ENCODE peak calls at places on chromosomes 1 and 21, in six cellular contexts. One of them, this sample, is unnamed.

GRCh38 chr1:56758135-56758534 is 61.1 kb downstream of the FYB2 start:
- DNase-seq in sigmoid colon: no peak
- DNase-seq in HFFc6: no peak
- DNase-seq in GM04503: no peak
- DNase-seq in NCI-H748 treated with DMSO at 0.1 percent for 48 hours: no peak
- DNase-seq in activated CD4-positive, CD25-positive, alpha-beta regulatory T cell treated with anti-CD3 and anti-CD28 coated beads, Interleukin-2, amount 50 U/mL, for 72 hours: no peak
- DNase-seq in this sample: no peak

GRCh38 chr1:110475358-110476027 is 24.5 kb downstream of the PROK1 start:
- DNase-seq in sigmoid colon: no peak
- DNase-seq in HFFc6: no peak
- DNase-seq in GM04503: no peak
- DNase-seq in NCI-H748 treated with DMSO at 0.1 percent for 48 hours: no peak
- DNase-seq in activated CD4-positive, CD25-positive, alpha-beta regulatory T cell treated with anti-CD3 and anti-CD28 coated beads, Interleukin-2, amount 50 U/mL, for 72 hours: no peak
- DNase-seq in this sample: no peak

GRCh38 chr1:47712596-47713299 is 274.9 kb downstream of the FOXD2 start:
- DNase-seq in sigmoid colon: peak
- DNase-seq in HFFc6: no peak
- DNase-seq in GM04503: no peak
- DNase-seq in NCI-H748 treated with DMSO at 0.1 percent for 48 hours: peak
- DNase-seq in activated CD4-positive, CD25-positive, alpha-beta regulatory T cell treated with anti-CD3 and anti-CD28 coated beads, Interleukin-2, amount 50 U/mL, for 72 hours: no peak
- DNase-seq in this sample: no peak

GRCh38 chr1:39275836-39276507 is 71.5 kb downstream of the MACF1 start:
- DNase-seq in sigmoid colon: no peak
- DNase-seq in HFFc6: no peak
- DNase-seq in GM04503: no peak
- DNase-seq in NCI-H748 treated with DMSO at 0.1 percent for 48 hours: no peak
- DNase-seq in activated CD4-positive, CD25-positive, alpha-beta regulatory T cell treated with anti-CD3 and anti-CD28 coated beads, Interleukin-2, amount 50 U/mL, for 72 hours: no peak
- DNase-seq in this sample: no peak

GRCh38 chr1:2346691-2347408 is 44.5 kb downstream of the MORN1 start:
- DNase-seq in sigmoid colon: no peak
- DNase-seq in HFFc6: no peak
- DNase-seq in GM04503: no peak
- DNase-seq in NCI-H748 treated with DMSO at 0.1 percent for 48 hours: no peak
- DNase-seq in activated CD4-positive, CD25-positive, alpha-beta regulatory T cell treated with anti-CD3 and anti-CD28 coated beads, Interleukin-2, amount 50 U/mL, for 72 hours: peak
- DNase-seq in this sample: no peak

GRCh38 chr1:223738465-223739365 is 26.4 kb downstream of the CAPN2 start:
- DNase-seq in sigmoid colon: no peak
- DNase-seq in HFFc6: no peak
- DNase-seq in GM04503: no peak
- DNase-seq in NCI-H748 treated with DMSO at 0.1 percent for 48 hours: no peak
- DNase-seq in activated CD4-positive, CD25-positive, alpha-beta regulatory T cell treated with anti-CD3 and anti-CD28 coated beads, Interleukin-2, amount 50 U/mL, for 72 hours: no peak
- DNase-seq in this sample: no peak

GRCh38 chr1:195328102-195328501 is 1280.1 kb downstream of the KCNT2 start:
- DNase-seq in sigmoid colon: no peak
- DNase-seq in HFFc6: no peak
- DNase-seq in GM04503: no peak
- DNase-seq in NCI-H748 treated with DMSO at 0.1 percent for 48 hours: no peak
- DNase-seq in activated CD4-positive, CD25-positive, alpha-beta regulatory T cell treated with anti-CD3 and anti-CD28 coated beads, Interleukin-2, amount 50 U/mL, for 72 hours: no peak
- DNase-seq in this sample: no peak

GRCh38 chr1:118815909-118816308 is 172.2 kb downstream of the TBX15 start:
- DNase-seq in sigmoid colon: no peak
- DNase-seq in HFFc6: no peak
- DNase-seq in GM04503: no peak
- DNase-seq in NCI-H748 treated with DMSO at 0.1 percent for 48 hours: no peak
- DNase-seq in activated CD4-positive, CD25-positive, alpha-beta regulatory T cell treated with anti-CD3 and anti-CD28 coated beads, Interleukin-2, amount 50 U/mL, for 72 hours: no peak
- DNase-seq in this sample: no peak

GRCh38 chr1:41568204-41568603 is 83.7 kb upstream of the EDN2 start:
- DNase-seq in sigmoid colon: no peak
- DNase-seq in HFFc6: no peak
- DNase-seq in GM04503: no peak
- DNase-seq in NCI-H748 treated with DMSO at 0.1 percent for 48 hours: no peak
- DNase-seq in activated CD4-positive, CD25-positive, alpha-beta regulatory T cell treated with anti-CD3 and anti-CD28 coated beads, Interleukin-2, amount 50 U/mL, for 72 hours: no peak
- DNase-seq in this sample: no peak

GRCh38 chr21:39313457-39314154 is at the start of gene BRWD1:
- DNase-seq in sigmoid colon: peak
- DNase-seq in HFFc6: peak
- DNase-seq in GM04503: peak
- DNase-seq in NCI-H748 treated with DMSO at 0.1 percent for 48 hours: peak
- DNase-seq in activated CD4-positive, CD25-positive, alpha-beta regulatory T cell treated with anti-CD3 and anti-CD28 coated beads, Interleukin-2, amount 50 U/mL, for 72 hours: peak
- DNase-seq in this sample: peak

GRCh38 chr1:191022856-191023255 is 545.2 kb upstream of the BRINP3 start:
- DNase-seq in sigmoid colon: no peak
- DNase-seq in HFFc6: no peak
- DNase-seq in GM04503: no peak
- DNase-seq in NCI-H748 treated with DMSO at 0.1 percent for 48 hours: no peak
- DNase-seq in activated CD4-positive, CD25-positive, alpha-beta regulatory T cell treated with anti-CD3 and anti-CD28 coated beads, Interleukin-2, amount 50 U/mL, for 72 hours: no peak
- DNase-seq in this sample: no peak

GRCh38 chr21:31397939-31398338 is 53.9 kb upstream of the TIAM1 start:
- DNase-seq in sigmoid colon: no peak
- DNase-seq in HFFc6: no peak
- DNase-seq in GM04503: no peak
- DNase-seq in NCI-H748 treated with DMSO at 0.1 percent for 48 hours: no peak
- DNase-seq in activated CD4-positive, CD25-positive, alpha-beta regulatory T cell treated with anti-CD3 and anti-CD28 coated beads, Interleukin-2, amount 50 U/mL, for 72 hours: no peak
- DNase-seq in this sample: no peak

GRCh38 chr21:46655230-46655629 is 19.8 kb downstream of the PRMT2 start:
- DNase-seq in sigmoid colon: no peak
- DNase-seq in HFFc6: no peak
- DNase-seq in GM04503: no peak
- DNase-seq in NCI-H748 treated with DMSO at 0.1 percent for 48 hours: no peak
- DNase-seq in activated CD4-positive, CD25-positive, alpha-beta regulatory T cell treated with anti-CD3 and anti-CD28 coated beads, Interleukin-2, amount 50 U/mL, for 72 hours: no peak
- DNase-seq in this sample: no peak

GRCh38 chr1:199404191-199404590 is 623.3 kb upstream of the NR5A2 start:
- DNase-seq in sigmoid colon: no peak
- DNase-seq in HFFc6: peak
- DNase-seq in GM04503: no peak
- DNase-seq in NCI-H748 treated with DMSO at 0.1 percent for 48 hours: no peak
- DNase-seq in activated CD4-positive, CD25-positive, alpha-beta regulatory T cell treated with anti-CD3 and anti-CD28 coated beads, Interleukin-2, amount 50 U/mL, for 72 hours: no peak
- DNase-seq in this sample: no peak

GRCh38 chr1:65247419-65248359 is 61.7 kb upstream of the DNAJC6 start:
- DNase-seq in sigmoid colon: no peak
- DNase-seq in HFFc6: peak
- DNase-seq in GM04503: peak
- DNase-seq in NCI-H748 treated with DMSO at 0.1 percent for 48 hours: no peak
- DNase-seq in activated CD4-positive, CD25-positive, alpha-beta regulatory T cell treated with anti-CD3 and anti-CD28 coated beads, Interleukin-2, amount 50 U/mL, for 72 hours: no peak
- DNase-seq in this sample: no peak

GRCh38 chr1:100866041-100866900 is 28.4 kb downstream of the EXTL2 start:
- DNase-seq in sigmoid colon: no peak
- DNase-seq in HFFc6: peak
- DNase-seq in GM04503: no peak
- DNase-seq in NCI-H748 treated with DMSO at 0.1 percent for 48 hours: no peak
- DNase-seq in activated CD4-positive, CD25-positive, alpha-beta regulatory T cell treated with anti-CD3 and anti-CD28 coated beads, Interleukin-2, amount 50 U/mL, for 72 hours: no peak
- DNase-seq in this sample: no peak

GRCh38 chr1:10107985-10108663 is 75.4 kb downstream of the UBE4B start:
- DNase-seq in sigmoid colon: no peak
- DNase-seq in HFFc6: peak
- DNase-seq in GM04503: peak
- DNase-seq in NCI-H748 treated with DMSO at 0.1 percent for 48 hours: no peak
- DNase-seq in activated CD4-positive, CD25-positive, alpha-beta regulatory T cell treated with anti-CD3 and anti-CD28 coated beads, Interleukin-2, amount 50 U/mL, for 72 hours: no peak
- DNase-seq in this sample: no peak

GRCh38 chr1:26171084-26172072 is at the start of gene ZNF593OS:
- DNase-seq in sigmoid colon: no peak
- DNase-seq in HFFc6: no peak
- DNase-seq in GM04503: no peak
- DNase-seq in NCI-H748 treated with DMSO at 0.1 percent for 48 hours: no peak
- DNase-seq in activated CD4-positive, CD25-positive, alpha-beta regulatory T cell treated with anti-CD3 and anti-CD28 coated beads, Interleukin-2, amount 50 U/mL, for 72 hours: no peak
- DNase-seq in this sample: no peak

GRCh38 chr21:44399955-44400790 is 46.8 kb downstream of the TRPM2 start:
- DNase-seq in sigmoid colon: no peak
- DNase-seq in HFFc6: no peak
- DNase-seq in GM04503: no peak
- DNase-seq in NCI-H748 treated with DMSO at 0.1 percent for 48 hours: no peak
- DNase-seq in activated CD4-positive, CD25-positive, alpha-beta regulatory T cell treated with anti-CD3 and anti-CD28 coated beads, Interleukin-2, amount 50 U/mL, for 72 hours: no peak
- DNase-seq in this sample: no peak

GRCh38 chr1:200150721-200151120 is 123.2 kb downstream of the NR5A2 start:
- DNase-seq in sigmoid colon: no peak
- DNase-seq in HFFc6: peak
- DNase-seq in GM04503: peak
- DNase-seq in NCI-H748 treated with DMSO at 0.1 percent for 48 hours: no peak
- DNase-seq in activated CD4-positive, CD25-positive, alpha-beta regulatory T cell treated with anti-CD3 and anti-CD28 coated beads, Interleukin-2, amount 50 U/mL, for 72 hours: no peak
- DNase-seq in this sample: no peak

GRCh38 chr1:162316187-162316586 is 60.5 kb downstream of the SPATA46 start:
- DNase-seq in sigmoid colon: no peak
- DNase-seq in HFFc6: no peak
- DNase-seq in GM04503: no peak
- DNase-seq in NCI-H748 treated with DMSO at 0.1 percent for 48 hours: no peak
- DNase-seq in activated CD4-positive, CD25-positive, alpha-beta regulatory T cell treated with anti-CD3 and anti-CD28 coated beads, Interleukin-2, amount 50 U/mL, for 72 hours: no peak
- DNase-seq in this sample: no peak

GRCh38 chr1:19639999-19640362 is 4.1 kb upstream of the NBL1 start:
- DNase-seq in sigmoid colon: peak
- DNase-seq in HFFc6: no peak
- DNase-seq in GM04503: no peak
- DNase-seq in NCI-H748 treated with DMSO at 0.1 percent for 48 hours: no peak
- DNase-seq in activated CD4-positive, CD25-positive, alpha-beta regulatory T cell treated with anti-CD3 and anti-CD28 coated beads, Interleukin-2, amount 50 U/mL, for 72 hours: no peak
- DNase-seq in this sample: no peak

GRCh38 chr21:38351961-38352521 is 95.2 kb downstream of the KCNJ15 start:
- DNase-seq in sigmoid colon: no peak
- DNase-seq in HFFc6: peak
- DNase-seq in GM04503: peak
- DNase-seq in NCI-H748 treated with DMSO at 0.1 percent for 48 hours: peak
- DNase-seq in activated CD4-positive, CD25-positive, alpha-beta regulatory T cell treated with anti-CD3 and anti-CD28 coated beads, Interleukin-2, amount 50 U/mL, for 72 hours: no peak
- DNase-seq in this sample: no peak

GRCh38 chr1:181089017-181089776 is 697 bp downstream of the IER5 start:
- DNase-seq in sigmoid colon: no peak
- DNase-seq in HFFc6: no peak
- DNase-seq in GM04503: no peak
- DNase-seq in NCI-H748 treated with DMSO at 0.1 percent for 48 hours: no peak
- DNase-seq in activated CD4-positive, CD25-positive, alpha-beta regulatory T cell treated with anti-CD3 and anti-CD28 coated beads, Interleukin-2, amount 50 U/mL, for 72 hours: peak
- DNase-seq in this sample: peak

GRCh38 chr1:25700626-25701025 is 84.0 kb downstream of the MAN1C1 start:
- DNase-seq in sigmoid colon: peak
- DNase-seq in HFFc6: no peak
- DNase-seq in GM04503: no peak
- DNase-seq in NCI-H748 treated with DMSO at 0.1 percent for 48 hours: no peak
- DNase-seq in activated CD4-positive, CD25-positive, alpha-beta regulatory T cell treated with anti-CD3 and anti-CD28 coated beads, Interleukin-2, amount 50 U/mL, for 72 hours: no peak
- DNase-seq in this sample: no peak

GRCh38 chr21:46217511-46218196 is 10.9 kb downstream of the LSS start:
- DNase-seq in sigmoid colon: peak
- DNase-seq in HFFc6: no peak
- DNase-seq in GM04503: no peak
- DNase-seq in NCI-H748 treated with DMSO at 0.1 percent for 48 hours: no peak
- DNase-seq in activated CD4-positive, CD25-positive, alpha-beta regulatory T cell treated with anti-CD3 and anti-CD28 coated beads, Interleukin-2, amount 50 U/mL, for 72 hours: no peak
- DNase-seq in this sample: no peak

GRCh38 chr21:28127390-28127789 is 865.3 kb downstream of the LTN1 start:
- DNase-seq in sigmoid colon: no peak
- DNase-seq in HFFc6: no peak
- DNase-seq in GM04503: no peak
- DNase-seq in NCI-H748 treated with DMSO at 0.1 percent for 48 hours: no peak
- DNase-seq in activated CD4-positive, CD25-positive, alpha-beta regulatory T cell treated with anti-CD3 and anti-CD28 coated beads, Interleukin-2, amount 50 U/mL, for 72 hours: no peak
- DNase-seq in this sample: no peak

GRCh38 chr1:234621657-234622335 is 11.8 kb upstream of the IRF2BP2 start:
- DNase-seq in sigmoid colon: no peak
- DNase-seq in HFFc6: peak
- DNase-seq in GM04503: peak
- DNase-seq in NCI-H748 treated with DMSO at 0.1 percent for 48 hours: no peak
- DNase-seq in activated CD4-positive, CD25-positive, alpha-beta regulatory T cell treated with anti-CD3 and anti-CD28 coated beads, Interleukin-2, amount 50 U/mL, for 72 hours: no peak
- DNase-seq in this sample: no peak

GRCh38 chr1:205666372-205667166 is 13.7 kb downstream of the SLC45A3 start:
- DNase-seq in sigmoid colon: no peak
- DNase-seq in HFFc6: no peak
- DNase-seq in GM04503: no peak
- DNase-seq in NCI-H748 treated with DMSO at 0.1 percent for 48 hours: no peak
- DNase-seq in activated CD4-positive, CD25-positive, alpha-beta regulatory T cell treated with anti-CD3 and anti-CD28 coated beads, Interleukin-2, amount 50 U/mL, for 72 hours: no peak
- DNase-seq in this sample: no peak

GRCh38 chr1:116373451-116374339 is 651 bp downstream of the ATP1A1 start:
- DNase-seq in sigmoid colon: peak
- DNase-seq in HFFc6: no peak
- DNase-seq in GM04503: no peak
- DNase-seq in NCI-H748 treated with DMSO at 0.1 percent for 48 hours: peak
- DNase-seq in activated CD4-positive, CD25-positive, alpha-beta regulatory T cell treated with anti-CD3 and anti-CD28 coated beads, Interleukin-2, amount 50 U/mL, for 72 hours: peak
- DNase-seq in this sample: peak

GRCh38 chr1:38580591-38580990 is 279.0 kb downstream of the RRAGC start:
- DNase-seq in sigmoid colon: no peak
- DNase-seq in HFFc6: no peak
- DNase-seq in GM04503: no peak
- DNase-seq in NCI-H748 treated with DMSO at 0.1 percent for 48 hours: no peak
- DNase-seq in activated CD4-positive, CD25-positive, alpha-beta regulatory T cell treated with anti-CD3 and anti-CD28 coated beads, Interleukin-2, amount 50 U/mL, for 72 hours: no peak
- DNase-seq in this sample: no peak

GRCh38 chr1:38758824-38759223 is 100.7 kb downstream of the RRAGC start:
- DNase-seq in sigmoid colon: no peak
- DNase-seq in HFFc6: no peak
- DNase-seq in GM04503: no peak
- DNase-seq in NCI-H748 treated with DMSO at 0.1 percent for 48 hours: no peak
- DNase-seq in activated CD4-positive, CD25-positive, alpha-beta regulatory T cell treated with anti-CD3 and anti-CD28 coated beads, Interleukin-2, amount 50 U/mL, for 72 hours: no peak
- DNase-seq in this sample: no peak

GRCh38 chr1:157404614-157405013 is 147.7 kb downstream of the FCRL5 start:
- DNase-seq in sigmoid colon: no peak
- DNase-seq in HFFc6: no peak
- DNase-seq in GM04503: no peak
- DNase-seq in NCI-H748 treated with DMSO at 0.1 percent for 48 hours: no peak
- DNase-seq in activated CD4-positive, CD25-positive, alpha-beta regulatory T cell treated with anti-CD3 and anti-CD28 coated beads, Interleukin-2, amount 50 U/mL, for 72 hours: no peak
- DNase-seq in this sample: no peak

This sample was measured in stimulated activated CD4-positive, alpha-beta T cell treated with anti-CD3 and anti-CD28 coated beads, Interleukin-2, amount 100 ng/mL, for 48 hours.